ENCODE peak calls at places on chromosome 21, in eight cellular contexts. Q is suprapubic skin, D is AG09309, K is AG10803, O is hepatocyte, Z is OCI-LY7, X is astrocyte of the cerebellum, R is body of pancreas. C is an unnamed sample.
A peak's percentile ranks its signal among the peaks of the same experiment; 100 is the strongest.

GRCh38 chr21:29610960-29611359 is 312.2 kb downstream of the BACH1 start:
- DNase-seq in Q (no peak), D (no peak), K (no peak), O (no peak), Z (no peak), X (no peak), R (no peak), C (no peak)

GRCh38 chr21:27572681-27573080 is 605.8 kb upstream of the ADAMTS5 start:
- DNase-seq in Q (no peak), D (peak; percentile 53), K (peak; percentile 91), O (no peak), Z (no peak), X (peak; percentile 55), R (no peak), C (no peak)

GRCh38 chr21:22201669-22202068 is 1203.5 kb downstream of the NCAM2 start:
- DNase-seq in Q (no peak), D (no peak), K (no peak), O (no peak), Z (no peak), X (no peak), R (no peak), C (no peak)

GRCh38 chr21:31725202-31725840 is 6.6 kb downstream of the SCAF4 start:
- DNase-seq in Q (no peak), D (no peak), K (no peak), O (no peak), Z (no peak), X (no peak), R (no peak), C (no peak)

GRCh38 chr21:34548782-34549376 is 36.9 kb upstream of the KCNE1 start:
- DNase-seq in Q (no peak), D (no peak), K (no peak), O (no peak), Z (no peak), X (no peak), R (no peak), C (no peak)

GRCh38 chr21:26843912-26844257 is 1.3 kb downstream of the ADAMTS1 start:
- DNase-seq in Q (no peak), D (no peak), K (peak; percentile 64), O (peak; percentile 39), Z (no peak), X (peak; percentile 79), R (no peak), C (no peak)

GRCh38 chr21:32572574-32573420 is 12.5 kb downstream of the TCP10L start:
- DNase-seq in Q (peak; percentile 77), D (no peak), K (no peak), O (no peak), Z (peak; percentile 44), X (no peak), R (peak; percentile 68), C (no peak)

GRCh38 chr21:20396798-20397197 is 601.4 kb upstream of the NCAM2 start:
- DNase-seq in Q (no peak), D (no peak), K (no peak), O (no peak), Z (no peak), X (no peak), R (no peak), C (no peak)

GRCh38 chr21:29318354-29318753 is 19.6 kb downstream of the BACH1 start:
- DNase-seq in Q (no peak), D (no peak), K (peak; percentile 38), O (no peak), Z (no peak), X (no peak), R (peak; percentile 65), C (no peak)

DNA sequence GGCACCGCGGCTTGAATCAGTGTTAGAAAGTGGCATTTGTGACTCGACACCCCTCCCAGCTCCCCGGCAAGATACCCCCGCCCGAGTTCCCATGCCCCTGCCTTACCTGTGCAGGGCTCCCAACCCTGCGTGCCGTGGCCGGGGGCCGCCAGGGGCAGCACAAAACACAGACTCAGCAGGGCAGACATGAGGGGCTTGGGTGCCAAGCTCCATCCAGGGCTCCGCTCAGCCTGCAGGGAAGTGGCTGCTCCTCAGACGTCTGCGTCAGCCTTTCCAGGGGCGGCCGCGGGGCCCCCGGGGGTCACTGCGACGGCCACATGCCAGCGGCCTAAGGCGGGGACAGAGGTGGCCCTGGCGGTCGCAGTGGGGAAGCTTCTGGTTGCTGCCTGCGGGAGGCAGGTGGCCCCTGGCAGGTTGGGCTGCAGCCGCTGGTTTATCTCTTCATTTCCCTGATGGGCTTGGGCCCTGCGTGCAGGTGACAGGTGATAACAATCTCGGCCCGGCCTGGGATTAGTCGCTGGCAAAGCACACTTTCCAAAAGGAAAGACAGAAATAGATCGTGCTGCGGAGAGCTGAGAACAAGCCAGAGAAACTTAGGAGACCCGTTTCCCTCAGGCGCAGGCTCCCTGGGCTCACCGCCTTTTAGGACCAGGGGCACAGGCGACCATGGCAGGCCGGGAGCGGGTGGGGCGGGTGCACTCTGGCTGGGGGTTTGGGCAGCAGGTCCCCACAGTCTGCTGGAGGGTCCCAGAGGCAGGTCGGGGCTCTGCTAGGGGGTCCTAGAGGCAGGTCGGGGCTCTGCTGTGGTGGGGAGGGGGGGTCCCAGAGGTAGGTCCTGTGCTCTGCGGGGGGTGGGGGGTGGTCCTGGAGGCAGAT is at the start of gene TSPEAR:
- DNase-seq in Q (peak; percentile 72), D (no peak), K (no peak), O (peak; percentile 46), Z (no peak), X (no peak), R (no peak), C (no peak)
- H3K4me3 ChIP-seq in Q (peak within 1 kb of the TSS; percentile 12), D (no peak within 1 kb of the TSS), K (no peak within 1 kb of the TSS), O (no peak within 1 kb of the TSS), Z (no peak within 1 kb of the TSS), X (no peak within 1 kb of the TSS), R (no peak within 1 kb of the TSS), C (no peak within 1 kb of the TSS)

GRCh38 chr21:39120876-39121599 is 62.2 kb downstream of the PSMG1 start:
- DNase-seq in Q (no peak), D (no peak), K (no peak), O (no peak), Z (no peak), X (no peak), R (no peak), C (no peak)
- TF ChIP-seq CTCF in Q (no peak), D (no peak), K (no peak), O (no peak), Z (no peak), X (no peak), R (no peak), C (no peak)

DNA sequence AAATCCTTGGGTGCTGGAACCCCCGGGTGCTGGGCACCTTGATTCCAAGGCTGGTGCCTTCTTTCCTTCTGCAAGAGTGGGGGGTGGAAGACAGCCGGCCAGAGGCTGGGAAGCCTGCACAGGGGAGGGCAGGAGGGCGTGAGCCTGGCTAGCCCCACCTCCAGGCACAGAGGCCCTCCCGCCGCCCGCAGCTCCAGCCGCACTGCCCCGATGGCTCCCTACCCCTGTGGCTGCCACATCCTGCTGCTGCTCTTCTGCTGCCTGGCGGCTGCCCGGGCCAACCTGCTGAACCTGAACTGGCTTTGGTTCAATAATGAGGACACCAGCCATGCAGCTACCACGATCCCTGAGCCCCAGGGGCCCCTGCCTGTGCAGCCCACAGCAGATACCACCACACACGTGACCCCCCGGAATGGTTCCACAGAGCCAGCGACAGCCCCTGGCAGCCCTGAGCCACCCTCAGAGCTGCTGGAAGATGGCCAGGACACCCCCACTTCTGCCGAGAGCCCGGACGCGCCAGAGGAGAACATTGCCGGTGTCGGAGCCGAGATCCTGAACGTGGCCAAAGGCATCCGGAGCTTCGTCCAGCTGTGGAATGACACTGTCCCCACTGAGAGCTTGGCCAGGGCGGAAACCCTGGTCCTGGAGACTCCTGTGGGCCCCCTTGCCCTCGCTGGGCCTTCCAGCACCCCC is 50.5 kb downstream of the COL18A1 start:
- DNase-seq in Q (no peak), D (no peak), K (peak; percentile 48), O (no peak), Z (no peak), X (no peak), R (peak; percentile 63), C (no peak)
- H3K4me3 ChIP-seq in Q (peak overlapping the region; percentile 34), D (peak overlapping the region; percentile 17), K (peak overlapping the region; percentile 39), O (no peak overlapping the region), Z (no peak overlapping the region), X (peak overlapping the region; percentile 18), R (no peak overlapping the region), C (no peak overlapping the region)

GRCh38 chr21:42225042-42225441 is 6.1 kb downstream of the ABCG1 start:
- DNase-seq in Q (no peak), D (no peak), K (no peak), O (no peak), Z (no peak), X (no peak), R (no peak), C (no peak)
- TF ChIP-seq CTCF in Q (no peak), D (no peak), K (no peak), O (no peak), Z (no peak), X (no peak), R (no peak), C (no peak)

DNA sequence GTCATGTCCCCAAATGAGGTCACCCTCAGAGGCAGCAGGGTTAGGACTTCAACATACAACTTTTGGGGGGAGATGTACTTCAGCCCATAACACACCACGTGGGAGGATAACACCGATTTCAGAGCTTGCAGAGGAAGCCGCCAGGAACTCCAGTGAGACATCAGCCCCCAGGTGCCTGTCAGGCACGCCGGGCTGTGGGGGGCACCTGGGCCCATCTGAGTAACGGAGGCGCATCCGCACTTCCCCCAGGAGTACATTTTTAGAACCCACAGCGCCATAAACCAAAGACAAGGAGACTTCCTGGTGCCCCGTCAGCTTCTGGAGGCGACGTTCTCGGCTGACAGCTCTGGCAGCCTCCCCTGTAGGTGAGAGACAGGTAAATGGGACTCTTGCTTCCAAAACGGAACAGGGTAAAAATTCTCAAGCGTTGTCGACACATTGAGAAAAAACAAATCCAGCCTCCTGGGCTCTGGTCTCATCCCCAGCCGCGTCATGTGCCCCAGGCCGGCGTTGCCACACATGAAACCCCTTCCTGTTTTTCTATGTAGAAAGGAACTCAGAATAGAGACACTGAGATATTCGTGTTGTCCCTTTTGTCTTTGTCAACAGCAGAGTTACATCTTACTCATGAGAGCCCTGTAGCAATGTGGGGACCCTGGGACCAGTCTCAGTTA is 93.3 kb downstream of the PDE9A start:
- DNase-seq in Q (no peak), D (no peak), K (no peak), O (no peak), Z (peak; percentile 59), X (no peak), R (no peak), C (no peak)
- H3K4me3 ChIP-seq in Q (no peak overlapping the region), D (no peak overlapping the region), K (no peak overlapping the region), O (no peak overlapping the region), Z (peak overlapping the region; percentile 7), X (no peak overlapping the region), R (no peak overlapping the region), C (no peak overlapping the region)

GRCh38 chr21:43208561-43209332 is 39.9 kb downstream of the CRYAA start:
- DNase-seq in Q (no peak), D (no peak), K (no peak), O (no peak), Z (no peak), X (no peak), R (no peak), C (no peak)

GRCh38 chr21:43210454-43211084 is 41.8 kb downstream of the CRYAA start:
- DNase-seq in Q (no peak), D (no peak), K (no peak), O (no peak), Z (no peak), X (no peak), R (peak; percentile 24), C (no peak)

GRCh38 chr21:43209575-43210453 is 41.0 kb downstream of the CRYAA start:
- DNase-seq in Q (peak; percentile 75), D (peak; percentile 35), K (peak; percentile 6), O (peak; percentile 82), Z (no peak), X (peak; percentile 8), R (no peak), C (no peak)

GRCh38 chr21:43207868-43208267 is 39.1 kb downstream of the CRYAA start:
- DNase-seq in Q (no peak), D (no peak), K (no peak), O (no peak), Z (no peak), X (no peak), R (no peak), C (no peak)

GRCh38 chr21:43211085-43212071 is 42.6 kb downstream of the CRYAA start:
- DNase-seq in Q (peak; percentile 77), D (no peak), K (no peak), O (peak; percentile 71), Z (peak; percentile 20), X (no peak), R (peak; percentile 80), C (no peak)
- TF ChIP-seq CTCF in Q (no peak), D (peak; percentile 20), K (peak; percentile 27), O (peak; percentile 26), Z (peak; percentile 35), X (peak; percentile 46), R (peak; percentile 47), C (no peak)